ENCODE peak calls at places on chromosomes 7 and 10, in nine cellular contexts. A is endothelial cell, Y is WTC11, Q is A673, N is H9, V is chondrocyte, W is GM12865, T is foreskin keratinocyte, K is left lung. P is an unnamed sample.

GRCh38 chr10:121069061-121069850 is 218.1 kb downstream of the WDR11 start:
- DNase-seq in A (no peak), V (no peak), K (no peak), Y (no peak), W (peak; percentile 58), T (peak; percentile 93), N (no peak), Q (no peak), P (no peak)

GRCh38 chr10:31644931-31645633 is 283.5 kb downstream of the ARHGAP12 start:
- DNase-seq in Y (no peak), V (no peak), N (no peak), K (no peak), W (no peak), T (no peak), A (no peak), Q (no peak), P (no peak)

GRCh38 chr7:45679516-45679915 is 105.3 kb downstream of the ADCY1 start:
- DNase-seq in Q (no peak), A (no peak), N (peak; percentile 28), K (no peak), Y (peak; percentile 5), V (no peak), T (no peak), W (no peak), P (no peak)

GRCh38 chr7:28078036-28078901 is 102.3 kb downstream of the JAZF1 start:
- DNase-seq in V (no peak), Y (peak; percentile 33), Q (peak; percentile 58), K (no peak), A (peak; percentile 41), N (no peak), W (peak; percentile 52), T (peak; percentile 4), P (no peak)

GRCh38 chr7:81361769-81362168 is 408.1 kb downstream of the HGF start:
- DNase-seq in T (no peak), A (no peak), V (no peak), N (no peak), Y (no peak), Q (no peak), K (no peak), W (no peak), P (no peak)

GRCh38 chr10:80289451-80290287 is at the start of gene MAT1A:
- DNase-seq in V (no peak), W (no peak), N (peak; percentile 66), K (no peak), Y (no peak), A (no peak), T (peak; percentile 48), Q (peak; percentile 37), P (no peak)

GRCh38 chr10:24952146-24952700 is at the start of gene PRTFDC1:
- DNase-seq in V (no peak), A (peak; percentile 48), K (peak; percentile 53), W (peak; percentile 21), T (no peak), N (peak; percentile 55), Q (peak; percentile 76), Y (peak; percentile 65), P (peak; percentile 40)

GRCh38 chr10:72831696-72832355 is 61.7 kb upstream of the OIT3 start:
- DNase-seq in V (no peak), Y (no peak), Q (no peak), A (no peak), T (no peak), W (no peak), K (no peak), N (no peak), P (no peak)

GRCh38 chr7:47418910-47419309 is 163.0 kb downstream of the TNS3 start:
- DNase-seq in K (no peak), V (no peak), T (no peak), W (no peak), Y (no peak), N (no peak), A (no peak), Q (no peak), P (no peak)

GRCh38 chr7:39509441-39509840 is 56.8 kb upstream of the YAE1 start:
- DNase-seq in V (no peak), N (no peak), W (no peak), T (no peak), A (no peak), K (no peak), Q (no peak), Y (no peak), P (no peak)

GRCh38 chr7:39510738-39511372 is 55.3 kb upstream of the YAE1 start:
- DNase-seq in N (no peak), T (no peak), A (no peak), K (no peak), Y (no peak), W (no peak), Q (no peak), V (no peak), P (no peak)

GRCh38 chr7:39507866-39508551 is 58.2 kb upstream of the YAE1 start:
- DNase-seq in Y (no peak), K (peak; percentile 68), W (peak; percentile 28), Q (no peak), N (no peak), V (no peak), T (no peak), A (no peak), P (no peak)

GRCh38 chr7:39504963-39505362 is 61.2 kb upstream of the YAE1 start:
- DNase-seq in N (no peak), V (no peak), A (no peak), T (no peak), Q (peak; percentile 45), K (no peak), Y (no peak), W (no peak), P (no peak)

DNA sequence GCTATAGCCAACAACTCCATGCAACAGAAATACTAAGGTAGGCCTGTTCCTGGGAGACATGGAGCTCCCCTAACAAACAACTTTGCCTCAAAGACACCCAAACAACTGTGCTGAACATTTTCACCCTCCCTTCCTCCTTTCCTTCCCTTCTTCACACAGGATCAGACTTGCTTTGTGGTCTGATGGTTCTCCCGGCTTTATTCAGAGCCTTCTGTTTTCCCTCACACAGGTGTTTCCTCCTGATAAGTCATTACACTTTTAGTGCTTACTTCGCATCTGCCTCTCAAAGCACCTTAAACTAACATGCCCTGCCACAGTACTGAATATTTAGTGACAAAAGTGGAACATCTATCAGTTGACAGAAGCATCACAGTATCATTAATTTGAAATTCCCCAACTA is 56.3 kb upstream of the YAE1 start:
- DNase-seq in N (no peak), K (no peak), A (peak; percentile 14), Y (no peak), Q (no peak), W (no peak), T (peak; percentile 55), V (no peak), P (no peak)
- TF ChIP-seq CTCF in N (no peak), K (no peak), A (no peak), Y (no peak), Q (no peak), W (no peak), T (no peak), V (no peak), P (no peak)

GRCh38 chr10:75995041-75995430 is 563.6 kb downstream of the LRMDA start:
- DNase-seq in Y (no peak), N (no peak), K (no peak), W (no peak), V (no peak), Q (no peak), A (no peak), T (no peak), P (no peak)
- TF ChIP-seq CTCF in Y (no peak), N (no peak), K (no peak), W (no peak), V (no peak), Q (no peak), A (no peak), T (peak; percentile 11), P (no peak)

DNA sequence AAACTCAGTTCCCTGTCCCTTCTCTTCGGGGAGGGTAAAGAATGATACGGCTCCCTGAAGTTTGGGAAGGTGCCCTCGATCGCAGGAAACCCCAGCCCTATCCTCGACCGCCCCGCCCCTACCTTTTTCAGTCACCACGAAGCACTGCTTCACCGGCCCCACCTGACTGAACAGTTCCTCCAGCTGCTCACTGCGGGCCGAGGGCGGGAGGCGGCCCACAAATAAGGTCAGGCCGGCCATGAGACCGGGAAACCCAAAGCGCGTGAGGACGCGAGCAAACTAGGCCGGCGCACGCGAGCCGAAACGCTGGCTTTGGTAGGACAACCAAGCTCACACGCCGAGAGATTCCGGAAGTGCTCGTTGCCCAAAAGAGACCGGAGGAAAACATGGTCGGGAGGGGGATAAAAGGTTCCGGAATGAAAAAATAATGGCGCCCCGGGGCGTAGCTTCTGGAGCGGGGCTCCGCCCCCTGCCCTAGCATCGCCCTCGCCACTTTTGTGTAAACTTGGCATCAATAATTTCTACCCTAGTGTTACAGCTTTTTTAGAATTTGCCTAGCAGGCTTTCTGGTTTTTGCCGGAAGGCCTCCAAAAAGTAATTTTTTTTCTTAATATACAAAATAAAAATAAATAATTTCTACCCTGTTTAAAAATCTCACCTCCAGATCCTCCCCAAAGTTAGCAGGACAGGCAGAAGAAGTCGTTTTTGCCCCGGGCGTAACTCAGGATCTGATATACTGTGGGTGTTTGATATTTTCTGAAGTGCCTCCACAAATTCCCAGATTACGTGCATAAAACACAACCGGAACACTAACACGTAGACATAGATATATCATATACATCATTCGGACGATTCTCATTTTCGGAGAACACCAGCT is at the start of gene RBM28:
- DNase-seq in Y (peak; percentile 81), W (peak; percentile 94), N (peak; percentile 88), K (peak; percentile 85), Q (peak; percentile 96), V (no peak), T (peak; percentile 74), A (peak; percentile 78), P (peak; percentile 80)
- TF ChIP-seq CTCF in Y (no peak), W (no peak), N (no peak), K (no peak), Q (no peak), V (peak; percentile 14), T (peak; percentile 16), A (no peak), P (peak; percentile 7)

GRCh38 chr7:71290382-71290781 is 158.4 kb downstream of the GALNT17 start:
- DNase-seq in Y (no peak), W (no peak), T (no peak), V (no peak), Q (no peak), K (no peak), N (no peak), A (no peak), P (peak; percentile 63)

GRCh38 chr7:71286924-71287323 is 155.0 kb downstream of the GALNT17 start:
- DNase-seq in W (no peak), Q (no peak), T (no peak), K (no peak), A (no peak), V (no peak), N (no peak), Y (no peak), P (no peak)

GRCh38 chr7:71283802-71284201 is 151.9 kb downstream of the GALNT17 start:
- DNase-seq in K (no peak), N (no peak), Q (no peak), A (no peak), Y (no peak), V (no peak), W (no peak), T (no peak), P (no peak)

GRCh38 chr7:71286336-71286735 is 154.4 kb downstream of the GALNT17 start:
- DNase-seq in V (no peak), Y (no peak), A (no peak), K (peak; percentile 34), N (no peak), W (no peak), T (no peak), Q (no peak), P (peak; percentile 35)

DNA sequence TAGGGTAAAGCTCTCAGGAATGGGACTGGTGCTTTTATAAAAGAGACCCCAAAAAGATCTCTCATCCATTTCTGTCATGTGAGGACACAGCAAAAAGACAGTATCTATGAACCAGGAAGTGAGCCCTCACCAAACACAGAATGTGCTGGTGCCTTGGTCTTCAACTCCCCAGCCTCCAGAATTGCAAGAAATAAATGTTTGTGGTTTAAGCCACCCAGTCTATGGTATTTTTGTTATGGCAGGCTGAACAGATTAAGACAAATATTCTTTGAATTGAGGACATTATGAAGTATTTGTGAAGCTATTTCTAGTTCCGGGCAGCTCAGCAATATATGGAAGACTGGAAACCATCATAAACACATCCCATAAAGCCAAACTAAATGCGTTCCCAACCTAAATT is 153.7 kb downstream of the GALNT17 start:
- DNase-seq in A (no peak), Q (no peak), Y (no peak), K (no peak), V (no peak), W (no peak), T (no peak), N (no peak), P (no peak)
- TF ChIP-seq CTCF in A (no peak), Q (no peak), Y (no peak), K (no peak), V (no peak), W (no peak), T (no peak), N (no peak), P (no peak)

P was measured in heart right ventricle.